ENCODE peak calls at places on chromosomes 13 and 19, in four cellular contexts. J, N, S and Q are unnamed samples.
A peak's percentile ranks its signal among the peaks of the same experiment; 100 is the strongest.

GRCh38 chr19:4375164-4375619 is 25.2 kb downstream of the SH3GL1 start:
- DNase-seq in N (no peak), J (no peak), S (no peak), Q (no peak)

GRCh38 chr13:112545866-112546265 is 42.1 kb downstream of the TUBGCP3 start:
- DNase-seq in S (no peak), N (no peak), J (no peak), Q (no peak)

GRCh38 chr13:39976481-39976880 is 321.0 kb downstream of the COG6 start:
- DNase-seq in N (no peak), J (no peak), S (no peak), Q (no peak)

GRCh38 chr13:99385940-99386339 is 78.7 kb upstream of the GPR183 start:
- DNase-seq in J (no peak), S (no peak), N (no peak), Q (no peak)

GRCh38 chr13:39451301-39451700 is 151.7 kb downstream of the LHFPL6 start:
- DNase-seq in J (no peak), N (no peak), S (no peak), Q (no peak)

GRCh38 chr13:51045450-51045849 is 65.6 kb downstream of the C13orf42 start:
- DNase-seq in J (no peak), S (no peak), N (no peak), Q (no peak)

GRCh38 chr19:14091086-14091884 is 734 bp upstream of the SAMD1 start:
- DNase-seq in J (peak; percentile 72), S (peak; percentile 76), N (no peak), Q (no peak)

GRCh38 chr13:96629331-96629730 is 364.9 kb downstream of the OXGR1 start:
- DNase-seq in N (no peak), S (no peak), J (no peak), Q (no peak)

GRCh38 chr13:96141032-96141431 is 51.1 kb downstream of the HS6ST3 start:
- DNase-seq in J (no peak), N (no peak), S (no peak), Q (no peak)

GRCh38 chr19:49019242-49019932 is 2.5 kb upstream of the LHB start:
- DNase-seq in S (peak; percentile 94), J (peak; percentile 60), N (no peak), Q (no peak)

GRCh38 chr13:29103036-29103800 is 283.1 kb downstream of the MTUS2 start:
- DNase-seq in S (no peak), N (no peak), J (no peak), Q (no peak)

GRCh38 chr19:33207903-33208302 is 13.8 kb downstream of the LRP3 start:
- DNase-seq in S (no peak), J (no peak), N (no peak), Q (no peak)

GRCh38 chr19:17294051-17294891 is 9.0 kb downstream of the ABHD8 start:
- DNase-seq in J (peak; percentile 58), N (no peak), S (no peak), Q (no peak)

GRCh38 chr19:2455481-2456300 is 1.1 kb downstream of the LMNB2 start:
- DNase-seq in J (peak; percentile 42), N (no peak), S (no peak), Q (no peak)

GRCh38 chr13:33927315-33927714 is 109.4 kb downstream of the RFC3 start:
- DNase-seq in S (no peak), N (no peak), J (no peak), Q (no peak)

GRCh38 chr19:6373813-6374108 is 1.2 kb downstream of the ALKBH7 start:
- DNase-seq in J (no peak), S (no peak), N (no peak), Q (no peak)

GRCh38 chr13:110256126-110256905 is 50.6 kb downstream of the COL4A1 start:
- DNase-seq in N (no peak), S (no peak), J (no peak), Q (no peak)

GRCh38 chr13:84050551-84050950 is 168.3 kb upstream of the SLITRK1 start:
- DNase-seq in S (no peak), N (no peak), J (no peak), Q (no peak)

GRCh38 chr19:30144242-30144758 is 202.3 kb downstream of the URI1 start:
- DNase-seq in J (no peak), N (no peak), S (no peak), Q (no peak)